ENCODE peak calls at places on chromosomes 12 and 14, in five cellular contexts. J, E, W, V and G are unnamed samples.

GRCh38 chr12:57242691-57243454 is 8.1 kb downstream of the STAC3 start:
- DNase-seq in E (no peak), W (peak), V (peak), J (peak), G (no peak)

GRCh38 chr12:32161040-32161439 is 54.4 kb downstream of the BICD1 start:
- DNase-seq in V (no peak), J (no peak), W (no peak), E (no peak), G (no peak)

GRCh38 chr12:102824218-102824835 is 92.7 kb downstream of the PAH start:
- DNase-seq in J (peak), E (peak), V (no peak), W (peak), G (peak)

GRCh38 chr12:130214686-130215370 is 52.6 kb downstream of the FZD10 start:
- DNase-seq in J (no peak), E (no peak), V (no peak), W (no peak), G (no peak)

GRCh38 chr12:26319511-26319910 is 124.1 kb downstream of the SSPN start:
- DNase-seq in J (peak), E (peak), W (peak), V (peak), G (peak)

GRCh38 chr14:87066221-87066817 is 926.7 kb downstream of the GALC start:
- DNase-seq in J (no peak), W (no peak), E (peak), V (no peak), G (no peak)

GRCh38 chr12:51915003-51915625 is 7.8 kb downstream of the ACVRL1 start:
- DNase-seq in W (no peak), E (no peak), J (no peak), V (no peak), G (no peak)

GRCh38 chr12:123973552-123974341 is 732 bp downstream of the ZNF664 start:
- DNase-seq in W (peak), J (peak), E (peak), V (peak), G (peak)

GRCh38 chr14:55398679-55399078 is 13.0 kb downstream of the ATG14 start:
- DNase-seq in E (peak), J (peak), V (peak), W (peak), G (no peak)

GRCh38 chr12:120110550-120111501 is 5.7 kb downstream of the RAB35 start:
- DNase-seq in W (no peak), J (peak), V (no peak), E (no peak), G (no peak)

GRCh38 chr12:126432780-126433179 is 1367.5 kb downstream of the AACS start:
- DNase-seq in W (no peak), E (peak), J (no peak), V (no peak), G (no peak)

GRCh38 chr12:68223067-68223747 is 2.4 kb downstream of the IL26 start:
- DNase-seq in W (peak), V (peak), E (peak), J (peak), G (peak)

GRCh38 chr14:66508846-66509621 is 1.1 kb downstream of the GPHN start:
- DNase-seq in W (peak), V (no peak), J (peak), E (peak), G (peak)

GRCh38 chr14:104968541-104969401 is 9.4 kb downstream of the AHNAK2 start:
- DNase-seq in E (peak), W (peak), V (no peak), J (peak), G (peak)

GRCh38 chr12:130335517-130336392 is 1.9 kb upstream of the PIWIL1 start:
- DNase-seq in W (peak), J (peak), V (no peak), E (peak), G (peak)

GRCh38 chr14:65164825-65165135 is 62.5 kb upstream of the MAX start:
- DNase-seq in V (no peak), W (no peak), J (no peak), E (no peak), G (no peak)

GRCh38 chr14:78595797-78596196 is 425.6 kb downstream of the NRXN3 start:
- DNase-seq in J (no peak), E (no peak), W (no peak), V (no peak), G (no peak)

GRCh38 chr14:73239463-73240241 is 2.3 kb downstream of the PAPLN start:
- DNase-seq in J (peak), W (peak), V (no peak), E (peak), G (peak)

GRCh38 chr12:84912191-84913142 is at the start of gene SLC6A15:
- DNase-seq in J (no peak), V (no peak), E (peak), W (peak), G (peak)

GRCh38 chr12:107597695-107598410 is 87.7 kb upstream of the PWP1 start:
- DNase-seq in V (no peak), E (no peak), J (no peak), W (no peak), G (no peak)

DNA sequence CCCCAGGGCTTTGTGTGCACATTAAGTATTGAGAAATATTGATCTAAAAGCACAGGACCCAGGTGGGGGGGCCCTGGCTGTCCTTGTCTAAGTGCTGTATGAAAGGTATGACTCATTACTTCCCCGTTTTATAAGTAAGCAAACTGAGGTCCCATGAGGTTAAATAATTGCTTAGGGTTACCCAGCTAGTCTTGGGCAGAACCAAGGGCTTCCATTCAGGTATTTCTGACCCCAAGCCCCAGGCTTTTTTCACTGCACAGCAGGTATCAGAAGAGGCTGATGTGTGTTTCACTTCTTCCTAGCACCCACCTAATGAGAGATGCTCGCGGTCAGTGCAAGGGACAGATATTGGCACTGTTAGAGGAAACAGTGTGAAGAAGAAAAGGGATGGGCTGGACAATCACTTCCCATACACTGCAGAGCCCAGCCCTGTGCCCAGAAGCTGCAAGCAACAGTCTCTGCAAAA is 4.7 kb upstream of the TC2N start:
- DNase-seq in W (no peak), E (no peak), J (no peak), V (peak), G (no peak)
- H3K4me3 ChIP-seq in W (no peak), E (no peak), J (no peak), V (no peak), G (no peak)

GRCh38 chr14:62209287-62209899 is 447.2 kb downstream of the SNAPC1 start:
- DNase-seq in V (no peak), E (peak), J (no peak), W (peak), G (no peak)

GRCh38 chr14:62216121-62216520 is 453.9 kb downstream of the SNAPC1 start:
- DNase-seq in W (no peak), E (no peak), V (no peak), J (no peak), G (no peak)

GRCh38 chr14:62213516-62213915 is 451.3 kb downstream of the SNAPC1 start:
- DNase-seq in W (peak), E (no peak), J (no peak), V (no peak), G (no peak)
- TF ChIP-seq CTCF in W (no peak), E (no peak), J (no peak), V (no peak), G (no peak)

GRCh38 chr12:40010899-40011774 is 94.7 kb downstream of the SLC2A13 start:
- DNase-seq in J (peak), E (peak), V (peak), W (peak), G (peak)
- H3K4me3 ChIP-seq in J (peak), E (peak), V (no peak), W (peak), G (no peak)

GRCh38 chr12:42568952-42569916 is 20.3 kb downstream of the PRICKLE1 start:
- DNase-seq in J (no peak), V (peak), E (peak), W (peak), G (no peak)
- TF ChIP-seq CTCF in J (peak), V (peak), E (peak), W (peak), G (peak)

GRCh38 chr14:24332094-24332983 is 2.5 kb downstream of the ADCY4 start:
- DNase-seq in V (no peak), E (peak), W (peak), J (peak), G (peak)

GRCh38 chr14:24331731-24332093 is 3.2 kb downstream of the ADCY4 start:
- DNase-seq in W (no peak), J (peak), E (no peak), V (no peak), G (no peak)

GRCh38 chr14:24335461-24336146 is 733 bp upstream of the ADCY4 start:
- DNase-seq in E (no peak), J (no peak), W (no peak), V (no peak), G (no peak)

GRCh38 chr14:24337144-24337823 is 2.4 kb upstream of the ADCY4 start:
- DNase-seq in V (no peak), E (no peak), J (no peak), W (no peak), G (no peak)

GRCh38 chr14:24334431-24335271 is at the start of gene ADCY4:
- DNase-seq in E (no peak), J (peak), V (no peak), W (no peak), G (no peak)
- H3K4me3 ChIP-seq in E (peak), J (peak), V (no peak), W (peak), G (peak)

GRCh38 chr12:108772896-108773797 is 41.8 kb upstream of the CORO1C start:
- DNase-seq in J (no peak), W (no peak), V (no peak), E (no peak), G (no peak)

GRCh38 chr12:108773798-108774788 is 42.8 kb upstream of the CORO1C start:
- DNase-seq in J (peak), W (peak), E (peak), V (no peak), G (peak)

GRCh38 chr12:108779998-108780688 is 48.8 kb upstream of the CORO1C start:
- DNase-seq in J (no peak), E (peak), W (no peak), V (no peak), G (no peak)

GRCh38 chr12:108777156-108777555 is 45.8 kb upstream of the CORO1C start:
- DNase-seq in V (no peak), J (no peak), E (no peak), W (no peak), G (no peak)

DNA sequence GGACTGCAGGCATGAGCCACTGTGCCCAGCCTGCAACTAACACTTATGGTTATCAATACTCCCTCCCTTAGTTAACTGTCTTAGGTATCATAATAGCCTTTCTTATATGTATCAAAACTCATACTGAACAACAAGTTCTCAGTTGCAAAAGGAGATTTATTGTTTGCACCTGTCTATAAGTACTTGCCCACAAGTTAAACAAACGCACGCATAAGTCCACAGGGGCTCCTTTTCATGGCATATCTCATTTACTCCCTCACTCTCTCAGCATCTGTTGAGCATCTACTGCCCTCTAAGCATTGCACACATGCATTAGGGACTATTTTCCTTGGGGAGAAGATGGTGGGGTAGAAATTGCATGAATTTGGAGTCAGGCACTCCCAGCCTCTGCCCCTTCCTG is 46.7 kb upstream of the CORO1C start:
- DNase-seq in J (no peak), W (no peak), V (no peak), E (no peak), G (no peak)
- TF ChIP-seq CTCF in J (no peak), W (no peak), V (no peak), E (no peak), G (no peak)

GRCh38 chr12:46701356-46701755 is 124.4 kb downstream of the SLC38A4 start:
- DNase-seq in E (no peak), W (no peak), V (no peak), J (no peak), G (no peak)
- H3K4me3 ChIP-seq in E (no peak), W (no peak), V (no peak), J (no peak), G (no peak)

DNA sequence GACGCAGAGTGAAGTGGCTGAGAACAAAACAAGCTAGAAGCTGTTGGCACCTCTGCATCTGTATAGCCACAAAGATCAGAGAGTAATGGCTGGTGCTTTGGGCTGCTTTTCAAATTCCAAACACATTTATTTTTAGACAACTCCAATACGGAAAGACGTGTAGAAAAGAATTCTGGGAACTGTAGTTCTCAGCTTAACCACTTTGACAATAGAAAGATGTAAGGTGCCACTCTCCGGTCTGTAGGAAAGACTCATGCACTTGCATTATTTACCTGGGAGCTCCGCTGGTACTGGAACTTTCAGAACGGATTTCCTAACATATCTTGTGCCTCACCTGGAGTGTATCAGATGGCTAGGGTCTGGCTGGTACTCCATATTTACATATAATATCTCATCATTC is 1.8 kb upstream of the OR4K2 start:
- DNase-seq in J (no peak), W (no peak), V (no peak), E (no peak), G (no peak)
- TF ChIP-seq CTCF in J (no peak), W (no peak), V (no peak), E (no peak), G (no peak)

DNA sequence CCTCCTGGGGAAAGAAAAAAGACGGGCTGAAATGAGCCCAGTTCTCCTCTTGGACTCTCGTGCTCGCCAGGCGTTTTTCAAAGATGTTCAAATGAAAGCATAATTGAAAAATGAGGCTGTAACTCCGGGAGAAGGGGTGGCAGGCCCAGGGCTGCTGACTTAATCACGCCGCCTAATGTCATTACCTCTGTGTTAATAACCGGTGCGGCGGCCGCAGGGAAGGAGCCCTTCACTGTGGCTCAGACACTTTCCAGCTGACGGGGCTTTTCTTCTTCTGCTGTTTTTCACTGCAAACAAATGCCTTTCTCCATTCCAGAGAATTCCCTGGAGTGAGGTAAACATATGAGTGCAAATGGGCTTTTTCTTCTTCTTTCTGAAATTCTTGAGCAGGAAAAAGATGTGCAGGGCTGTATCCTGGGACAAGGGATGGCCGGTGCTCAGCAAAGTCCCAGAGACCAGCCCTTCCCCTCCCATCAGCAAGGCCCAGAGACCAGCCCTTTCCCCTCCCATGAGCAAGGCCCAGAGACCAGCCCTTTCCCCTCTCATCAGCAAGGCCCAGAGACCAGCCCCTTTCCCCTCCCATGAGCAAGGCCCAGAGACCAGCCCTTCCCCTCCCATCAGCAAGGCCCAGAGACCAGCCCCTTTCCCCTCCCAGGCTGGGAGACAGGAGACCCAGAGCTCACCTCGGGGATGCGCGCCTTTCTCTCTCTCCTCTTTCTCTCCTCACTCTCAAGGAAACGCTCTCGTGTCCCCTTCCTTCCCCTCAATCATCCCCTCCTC is 33.4 kb upstream of the FAM181A start:
- DNase-seq in J (no peak), V (no peak), W (no peak), E (peak), G (no peak)
- H3K4me3 ChIP-seq in J (no peak), V (no peak), W (no peak), E (no peak), G (no peak)

GRCh38 chr12:70733385-70733784 is 96.2 kb upstream of the PTPRB start:
- DNase-seq in W (peak), E (peak), V (peak), J (no peak), G (no peak)
- TF ChIP-seq CTCF in W (peak), E (peak), V (peak), J (peak), G (peak)